ENCODE peak calls at places on chromosome 18, in nine cellular contexts. One of them, this sample, is unnamed.

GRCh38 chr18:62361288-62361687 is 36.2 kb downstream of the TNFRSF11A start:
- DNase-seq in neural crest cell: no peak
- DNase-seq in H1: no peak
- DNase-seq in naive B cell: no peak
- DNase-seq in retinal pigment epithelial cell: no peak
- DNase-seq in activated T-helper 2 cell treated with anti-CD3 and anti-CD28 coated beads, Interferon-gamma antibody, Interleukin-2, Interleukin-4, amounts not matched to agents 10 μg/mL and 5 μg/mL and 100 μg/mL, durations not matched to agents 14 hours and 24 hours and 36 hours: no peak
- DNase-seq in lower leg skin: no peak
- DNase-seq in CD8-positive, alpha-beta T cell: no peak
- DNase-seq in stimulated activated CD8-positive, alpha-beta memory T cell treated with anti-CD3 and anti-CD28 coated beads, Interleukin-12 subunit alpha, Interleukin-12 subunit beta, amount 100 ng/mL, for 1 hour: no peak
- DNase-seq in this sample: no peak

GRCh38 chr18:79366177-79367094 is 29.3 kb upstream of the NFATC1 start:
- DNase-seq in lower leg skin: peak
- DNase-seq in H1: no peak
- DNase-seq in neural crest cell: no peak
- DNase-seq in naive B cell: no peak
- DNase-seq in retinal pigment epithelial cell: no peak
- DNase-seq in stimulated activated CD8-positive, alpha-beta memory T cell treated with anti-CD3 and anti-CD28 coated beads, Interleukin-12 subunit alpha, Interleukin-12 subunit beta, amount 100 ng/mL, for 1 hour: no peak
- DNase-seq in CD8-positive, alpha-beta T cell: no peak
- DNase-seq in activated T-helper 2 cell treated with anti-CD3 and anti-CD28 coated beads, Interferon-gamma antibody, Interleukin-2, Interleukin-4, amounts not matched to agents 10 μg/mL and 5 μg/mL and 100 μg/mL, durations not matched to agents 14 hours and 24 hours and 36 hours: no peak
- DNase-seq in this sample: no peak

GRCh38 chr18:47750889-47751423 is 179.5 kb downstream of the SMAD2 start:
- DNase-seq in activated T-helper 2 cell treated with anti-CD3 and anti-CD28 coated beads, Interferon-gamma antibody, Interleukin-2, Interleukin-4, amounts not matched to agents 10 μg/mL and 5 μg/mL and 100 μg/mL, durations not matched to agents 14 hours and 24 hours and 36 hours: no peak
- DNase-seq in H1: no peak
- DNase-seq in naive B cell: no peak
- DNase-seq in CD8-positive, alpha-beta T cell: no peak
- DNase-seq in neural crest cell: no peak
- DNase-seq in lower leg skin: peak
- DNase-seq in retinal pigment epithelial cell: no peak
- DNase-seq in stimulated activated CD8-positive, alpha-beta memory T cell treated with anti-CD3 and anti-CD28 coated beads, Interleukin-12 subunit alpha, Interleukin-12 subunit beta, amount 100 ng/mL, for 1 hour: no peak
- DNase-seq in this sample: no peak

GRCh38 chr18:9731380-9731779 is 23.3 kb downstream of the RAB31 start:
- DNase-seq in stimulated activated CD8-positive, alpha-beta memory T cell treated with anti-CD3 and anti-CD28 coated beads, Interleukin-12 subunit alpha, Interleukin-12 subunit beta, amount 100 ng/mL, for 1 hour: no peak
- DNase-seq in retinal pigment epithelial cell: no peak
- DNase-seq in neural crest cell: no peak
- DNase-seq in activated T-helper 2 cell treated with anti-CD3 and anti-CD28 coated beads, Interferon-gamma antibody, Interleukin-2, Interleukin-4, amounts not matched to agents 10 μg/mL and 5 μg/mL and 100 μg/mL, durations not matched to agents 14 hours and 24 hours and 36 hours: no peak
- DNase-seq in naive B cell: no peak
- DNase-seq in H1: no peak
- DNase-seq in CD8-positive, alpha-beta T cell: peak
- DNase-seq in lower leg skin: no peak
- DNase-seq in this sample: no peak

GRCh38 chr18:76662621-76663020 is 159.7 kb upstream of the ZNF236 start:
- DNase-seq in retinal pigment epithelial cell: no peak
- DNase-seq in stimulated activated CD8-positive, alpha-beta memory T cell treated with anti-CD3 and anti-CD28 coated beads, Interleukin-12 subunit alpha, Interleukin-12 subunit beta, amount 100 ng/mL, for 1 hour: no peak
- DNase-seq in neural crest cell: no peak
- DNase-seq in H1: no peak
- DNase-seq in lower leg skin: no peak
- DNase-seq in naive B cell: no peak
- DNase-seq in activated T-helper 2 cell treated with anti-CD3 and anti-CD28 coated beads, Interferon-gamma antibody, Interleukin-2, Interleukin-4, amounts not matched to agents 10 μg/mL and 5 μg/mL and 100 μg/mL, durations not matched to agents 14 hours and 24 hours and 36 hours: no peak
- DNase-seq in CD8-positive, alpha-beta T cell: no peak
- DNase-seq in this sample: no peak

GRCh38 chr18:2907459-2908145 is 60.8 kb downstream of the EMILIN2 start:
- DNase-seq in retinal pigment epithelial cell: no peak
- DNase-seq in neural crest cell: no peak
- DNase-seq in CD8-positive, alpha-beta T cell: peak
- DNase-seq in naive B cell: peak
- DNase-seq in stimulated activated CD8-positive, alpha-beta memory T cell treated with anti-CD3 and anti-CD28 coated beads, Interleukin-12 subunit alpha, Interleukin-12 subunit beta, amount 100 ng/mL, for 1 hour: no peak
- DNase-seq in lower leg skin: peak
- DNase-seq in activated T-helper 2 cell treated with anti-CD3 and anti-CD28 coated beads, Interferon-gamma antibody, Interleukin-2, Interleukin-4, amounts not matched to agents 10 μg/mL and 5 μg/mL and 100 μg/mL, durations not matched to agents 14 hours and 24 hours and 36 hours: no peak
- DNase-seq in H1: no peak
- DNase-seq in this sample: no peak

GRCh38 chr18:21191596-21192307 is 50.3 kb upstream of the GREB1L start:
- DNase-seq in CD8-positive, alpha-beta T cell: no peak
- DNase-seq in H1: peak
- DNase-seq in naive B cell: no peak
- DNase-seq in retinal pigment epithelial cell: no peak
- DNase-seq in lower leg skin: no peak
- DNase-seq in neural crest cell: peak
- DNase-seq in stimulated activated CD8-positive, alpha-beta memory T cell treated with anti-CD3 and anti-CD28 coated beads, Interleukin-12 subunit alpha, Interleukin-12 subunit beta, amount 100 ng/mL, for 1 hour: no peak
- DNase-seq in activated T-helper 2 cell treated with anti-CD3 and anti-CD28 coated beads, Interferon-gamma antibody, Interleukin-2, Interleukin-4, amounts not matched to agents 10 μg/mL and 5 μg/mL and 100 μg/mL, durations not matched to agents 14 hours and 24 hours and 36 hours: no peak
- DNase-seq in this sample: peak

GRCh38 chr18:6222271-6222670 is 192.4 kb downstream of the L3MBTL4 start:
- DNase-seq in neural crest cell: no peak
- DNase-seq in naive B cell: no peak
- DNase-seq in H1: no peak
- DNase-seq in CD8-positive, alpha-beta T cell: no peak
- DNase-seq in lower leg skin: no peak
- DNase-seq in activated T-helper 2 cell treated with anti-CD3 and anti-CD28 coated beads, Interferon-gamma antibody, Interleukin-2, Interleukin-4, amounts not matched to agents 10 μg/mL and 5 μg/mL and 100 μg/mL, durations not matched to agents 14 hours and 24 hours and 36 hours: no peak
- DNase-seq in retinal pigment epithelial cell: no peak
- DNase-seq in stimulated activated CD8-positive, alpha-beta memory T cell treated with anti-CD3 and anti-CD28 coated beads, Interleukin-12 subunit alpha, Interleukin-12 subunit beta, amount 100 ng/mL, for 1 hour: no peak
- DNase-seq in this sample: no peak

GRCh38 chr18:39389800-39390379 is 1824.3 kb upstream of the CELF4 start:
- DNase-seq in activated T-helper 2 cell treated with anti-CD3 and anti-CD28 coated beads, Interferon-gamma antibody, Interleukin-2, Interleukin-4, amounts not matched to agents 10 μg/mL and 5 μg/mL and 100 μg/mL, durations not matched to agents 14 hours and 24 hours and 36 hours: no peak
- DNase-seq in lower leg skin: no peak
- DNase-seq in CD8-positive, alpha-beta T cell: no peak
- DNase-seq in neural crest cell: no peak
- DNase-seq in naive B cell: no peak
- DNase-seq in retinal pigment epithelial cell: peak
- DNase-seq in H1: peak
- DNase-seq in stimulated activated CD8-positive, alpha-beta memory T cell treated with anti-CD3 and anti-CD28 coated beads, Interleukin-12 subunit alpha, Interleukin-12 subunit beta, amount 100 ng/mL, for 1 hour: no peak
- DNase-seq in this sample: no peak

GRCh38 chr18:79410731-79411613 is 15.2 kb downstream of the NFATC1 start:
- DNase-seq in CD8-positive, alpha-beta T cell: no peak
- DNase-seq in stimulated activated CD8-positive, alpha-beta memory T cell treated with anti-CD3 and anti-CD28 coated beads, Interleukin-12 subunit alpha, Interleukin-12 subunit beta, amount 100 ng/mL, for 1 hour: no peak
- DNase-seq in H1: no peak
- DNase-seq in activated T-helper 2 cell treated with anti-CD3 and anti-CD28 coated beads, Interferon-gamma antibody, Interleukin-2, Interleukin-4, amounts not matched to agents 10 μg/mL and 5 μg/mL and 100 μg/mL, durations not matched to agents 14 hours and 24 hours and 36 hours: no peak
- DNase-seq in naive B cell: no peak
- DNase-seq in lower leg skin: no peak
- DNase-seq in retinal pigment epithelial cell: no peak
- DNase-seq in neural crest cell: no peak
- DNase-seq in this sample: no peak

GRCh38 chr18:58013241-58014211 is 30.5 kb upstream of the NEDD4L start:
- DNase-seq in H1: no peak
- DNase-seq in CD8-positive, alpha-beta T cell: no peak
- DNase-seq in activated T-helper 2 cell treated with anti-CD3 and anti-CD28 coated beads, Interferon-gamma antibody, Interleukin-2, Interleukin-4, amounts not matched to agents 10 μg/mL and 5 μg/mL and 100 μg/mL, durations not matched to agents 14 hours and 24 hours and 36 hours: no peak
- DNase-seq in stimulated activated CD8-positive, alpha-beta memory T cell treated with anti-CD3 and anti-CD28 coated beads, Interleukin-12 subunit alpha, Interleukin-12 subunit beta, amount 100 ng/mL, for 1 hour: no peak
- DNase-seq in lower leg skin: no peak
- DNase-seq in neural crest cell: no peak
- DNase-seq in retinal pigment epithelial cell: no peak
- DNase-seq in naive B cell: no peak
- DNase-seq in this sample: no peak

GRCh38 chr18:35707247-35707646 is 125.7 kb downstream of the GALNT1 start:
- DNase-seq in retinal pigment epithelial cell: no peak
- DNase-seq in neural crest cell: no peak
- DNase-seq in stimulated activated CD8-positive, alpha-beta memory T cell treated with anti-CD3 and anti-CD28 coated beads, Interleukin-12 subunit alpha, Interleukin-12 subunit beta, amount 100 ng/mL, for 1 hour: no peak
- DNase-seq in lower leg skin: no peak
- DNase-seq in naive B cell: no peak
- DNase-seq in H1: no peak
- DNase-seq in CD8-positive, alpha-beta T cell: no peak
- DNase-seq in activated T-helper 2 cell treated with anti-CD3 and anti-CD28 coated beads, Interferon-gamma antibody, Interleukin-2, Interleukin-4, amounts not matched to agents 10 μg/mL and 5 μg/mL and 100 μg/mL, durations not matched to agents 14 hours and 24 hours and 36 hours: no peak
- DNase-seq in this sample: no peak

GRCh38 chr18:64119916-64120315 is 29.0 kb downstream of the LINC00305 start:
- DNase-seq in CD8-positive, alpha-beta T cell: no peak
- DNase-seq in stimulated activated CD8-positive, alpha-beta memory T cell treated with anti-CD3 and anti-CD28 coated beads, Interleukin-12 subunit alpha, Interleukin-12 subunit beta, amount 100 ng/mL, for 1 hour: no peak
- DNase-seq in lower leg skin: no peak
- DNase-seq in activated T-helper 2 cell treated with anti-CD3 and anti-CD28 coated beads, Interferon-gamma antibody, Interleukin-2, Interleukin-4, amounts not matched to agents 10 μg/mL and 5 μg/mL and 100 μg/mL, durations not matched to agents 14 hours and 24 hours and 36 hours: no peak
- DNase-seq in neural crest cell: no peak
- DNase-seq in H1: no peak
- DNase-seq in naive B cell: no peak
- DNase-seq in retinal pigment epithelial cell: no peak
- DNase-seq in this sample: no peak

GRCh38 chr18:79875531-79875919 is 75.9 kb downstream of the SLC66A2 start:
- DNase-seq in neural crest cell: no peak
- DNase-seq in lower leg skin: peak
- DNase-seq in naive B cell: no peak
- DNase-seq in activated T-helper 2 cell treated with anti-CD3 and anti-CD28 coated beads, Interferon-gamma antibody, Interleukin-2, Interleukin-4, amounts not matched to agents 10 μg/mL and 5 μg/mL and 100 μg/mL, durations not matched to agents 14 hours and 24 hours and 36 hours: no peak
- DNase-seq in H1: no peak
- DNase-seq in CD8-positive, alpha-beta T cell: peak
- DNase-seq in retinal pigment epithelial cell: no peak
- DNase-seq in stimulated activated CD8-positive, alpha-beta memory T cell treated with anti-CD3 and anti-CD28 coated beads, Interleukin-12 subunit alpha, Interleukin-12 subunit beta, amount 100 ng/mL, for 1 hour: no peak
- DNase-seq in this sample: no peak

GRCh38 chr18:55316615-55317184 is 271.3 kb downstream of the TCF4 start:
- DNase-seq in H1: no peak
- DNase-seq in CD8-positive, alpha-beta T cell: no peak
- DNase-seq in neural crest cell: no peak
- DNase-seq in naive B cell: no peak
- DNase-seq in lower leg skin: no peak
- DNase-seq in activated T-helper 2 cell treated with anti-CD3 and anti-CD28 coated beads, Interferon-gamma antibody, Interleukin-2, Interleukin-4, amounts not matched to agents 10 μg/mL and 5 μg/mL and 100 μg/mL, durations not matched to agents 14 hours and 24 hours and 36 hours: no peak
- DNase-seq in retinal pigment epithelial cell: no peak
- DNase-seq in stimulated activated CD8-positive, alpha-beta memory T cell treated with anti-CD3 and anti-CD28 coated beads, Interleukin-12 subunit alpha, Interleukin-12 subunit beta, amount 100 ng/mL, for 1 hour: no peak
- DNase-seq in this sample: no peak

This sample was measured in 8988T.